ENCODE peak calls at places on chromosomes 1 and 21, in six cellular contexts. One of them, this sample, is unnamed.
A peak's percentile ranks its signal among the peaks of the same experiment; 100 is the strongest.

GRCh38 chr1:18149113-18149641 is 41.6 kb downstream of the IGSF21 start:
- DNase-seq in psoas muscle: no peak
- DNase-seq in epithelial cell of esophagus: no peak
- DNase-seq in cardiac fibroblast: no peak
- DNase-seq in SK-N-SH: peak; percentile 86
- DNase-seq in type B pancreatic cell: no peak
- DNase-seq in this sample: peak; percentile 49

GRCh38 chr1:109659145-109659544 is 3.2 kb downstream of the GSTM4 start:
- DNase-seq in psoas muscle: no peak
- DNase-seq in epithelial cell of esophagus: no peak
- DNase-seq in cardiac fibroblast: no peak
- DNase-seq in SK-N-SH: no peak
- DNase-seq in type B pancreatic cell: no peak
- DNase-seq in this sample: no peak

GRCh38 chr1:35120458-35121133 is 41.4 kb downstream of the ZMYM1 start:
- DNase-seq in psoas muscle: no peak
- DNase-seq in epithelial cell of esophagus: no peak
- DNase-seq in cardiac fibroblast: peak; percentile 23
- DNase-seq in SK-N-SH: peak; percentile 11
- DNase-seq in type B pancreatic cell: no peak
- DNase-seq in this sample: no peak

GRCh38 chr1:202101182-202101581 is 21.5 kb upstream of the GPR37L1 start:
- DNase-seq in psoas muscle: no peak
- DNase-seq in epithelial cell of esophagus: no peak
- DNase-seq in cardiac fibroblast: peak; percentile 13
- DNase-seq in SK-N-SH: peak; percentile 55
- DNase-seq in type B pancreatic cell: no peak
- DNase-seq in this sample: no peak

GRCh38 chr21:37193006-37193405 is 74.1 kb downstream of the VPS26C start:
- DNase-seq in psoas muscle: no peak
- DNase-seq in epithelial cell of esophagus: no peak
- DNase-seq in cardiac fibroblast: no peak
- DNase-seq in SK-N-SH: no peak
- DNase-seq in type B pancreatic cell: no peak
- DNase-seq in this sample: no peak

GRCh38 chr21:31184462-31184861 is 146.2 kb upstream of the KRTAP19-8 start:
- DNase-seq in psoas muscle: no peak
- DNase-seq in epithelial cell of esophagus: no peak
- DNase-seq in cardiac fibroblast: no peak
- DNase-seq in SK-N-SH: peak; percentile 35
- DNase-seq in type B pancreatic cell: no peak
- DNase-seq in this sample: no peak

GRCh38 chr21:41951876-41952567 is 1.8 kb downstream of the C2CD2 start:
- DNase-seq in psoas muscle: no peak
- DNase-seq in epithelial cell of esophagus: no peak
- DNase-seq in cardiac fibroblast: no peak
- DNase-seq in SK-N-SH: no peak
- DNase-seq in type B pancreatic cell: no peak
- DNase-seq in this sample: no peak

GRCh38 chr21:35170244-35170756 is 121.2 kb upstream of the RUNX1 start:
- DNase-seq in psoas muscle: no peak
- DNase-seq in epithelial cell of esophagus: no peak
- DNase-seq in cardiac fibroblast: no peak
- DNase-seq in SK-N-SH: no peak
- DNase-seq in type B pancreatic cell: no peak
- DNase-seq in this sample: no peak

GRCh38 chr1:149936992-149937705 is 470 bp upstream of the MTMR11 start:
- DNase-seq in psoas muscle: no peak
- DNase-seq in epithelial cell of esophagus: peak; percentile 94
- DNase-seq in cardiac fibroblast: peak; percentile 41
- DNase-seq in SK-N-SH: no peak
- DNase-seq in type B pancreatic cell: no peak
- DNase-seq in this sample: no peak

GRCh38 chr1:98669355-98670296 is 8.1 kb downstream of the SNX7 start:
- DNase-seq in psoas muscle: no peak
- DNase-seq in epithelial cell of esophagus: no peak
- DNase-seq in cardiac fibroblast: no peak
- DNase-seq in SK-N-SH: peak; percentile 33
- DNase-seq in type B pancreatic cell: no peak
- DNase-seq in this sample: no peak

GRCh38 chr1:188170446-188170845 is 1341.7 kb downstream of the PLA2G4A start:
- DNase-seq in psoas muscle: no peak
- DNase-seq in epithelial cell of esophagus: no peak
- DNase-seq in cardiac fibroblast: no peak
- DNase-seq in SK-N-SH: peak; percentile 23
- DNase-seq in type B pancreatic cell: no peak
- DNase-seq in this sample: no peak

GRCh38 chr1:229319487-229319886 is 23.4 kb downstream of the CCSAP start:
- DNase-seq in psoas muscle: no peak
- DNase-seq in epithelial cell of esophagus: no peak
- DNase-seq in cardiac fibroblast: no peak
- DNase-seq in SK-N-SH: no peak
- DNase-seq in type B pancreatic cell: no peak
- DNase-seq in this sample: no peak

GRCh38 chr21:42563261-42564045 is 49.8 kb downstream of the SLC37A1 start:
- DNase-seq in psoas muscle: no peak
- DNase-seq in epithelial cell of esophagus: peak; percentile 84
- DNase-seq in cardiac fibroblast: no peak
- DNase-seq in SK-N-SH: no peak
- DNase-seq in type B pancreatic cell: no peak
- DNase-seq in this sample: peak; percentile 4

GRCh38 chr1:171117085-171117484 is 26.4 kb downstream of the FMO3 start:
- DNase-seq in psoas muscle: no peak
- DNase-seq in epithelial cell of esophagus: no peak
- DNase-seq in cardiac fibroblast: no peak
- DNase-seq in SK-N-SH: no peak
- DNase-seq in type B pancreatic cell: no peak
- DNase-seq in this sample: no peak

GRCh38 chr1:58649555-58649954 is 50.3 kb downstream of the MYSM1 start:
- DNase-seq in psoas muscle: no peak
- DNase-seq in epithelial cell of esophagus: peak; percentile 18
- DNase-seq in cardiac fibroblast: no peak
- DNase-seq in SK-N-SH: no peak
- DNase-seq in type B pancreatic cell: no peak
- DNase-seq in this sample: no peak

GRCh38 chr1:247322849-247323586 is 8.6 kb downstream of the ZNF496 start:
- DNase-seq in psoas muscle: no peak
- DNase-seq in epithelial cell of esophagus: no peak
- DNase-seq in cardiac fibroblast: no peak
- DNase-seq in SK-N-SH: no peak
- DNase-seq in type B pancreatic cell: no peak
- DNase-seq in this sample: no peak

GRCh38 chr1:173503391-173503790 is 26.3 kb downstream of the PRDX6 start:
- DNase-seq in psoas muscle: no peak
- DNase-seq in epithelial cell of esophagus: peak; percentile 31
- DNase-seq in cardiac fibroblast: peak; percentile 33
- DNase-seq in SK-N-SH: peak; percentile 9
- DNase-seq in type B pancreatic cell: no peak
- DNase-seq in this sample: peak; percentile 21

GRCh38 chr21:8992731-8993174 is 1528.6 kb upstream of the TPTE start:
- DNase-seq in psoas muscle: no peak
- DNase-seq in epithelial cell of esophagus: no peak
- DNase-seq in cardiac fibroblast: no peak
- DNase-seq in SK-N-SH: no peak
- DNase-seq in type B pancreatic cell: no peak
- DNase-seq in this sample: no peak

GRCh38 chr1:178733972-178734371 is 8.9 kb downstream of the RALGPS2 start:
- DNase-seq in psoas muscle: no peak
- DNase-seq in epithelial cell of esophagus: no peak
- DNase-seq in cardiac fibroblast: no peak
- DNase-seq in SK-N-SH: no peak
- DNase-seq in type B pancreatic cell: no peak
- DNase-seq in this sample: no peak

GRCh38 chr1:180926164-180926981 is 13.7 kb downstream of the KIAA1614 start:
- DNase-seq in psoas muscle: peak; percentile 58
- DNase-seq in epithelial cell of esophagus: no peak
- DNase-seq in cardiac fibroblast: peak; percentile 88
- DNase-seq in SK-N-SH: peak; percentile 90
- DNase-seq in type B pancreatic cell: no peak
- DNase-seq in this sample: peak; percentile 84

GRCh38 chr1:39508857-39509305 is 17.4 kb downstream of the BMP8A start:
- DNase-seq in psoas muscle: no peak
- DNase-seq in epithelial cell of esophagus: peak; percentile 30
- DNase-seq in cardiac fibroblast: peak; percentile 66
- DNase-seq in SK-N-SH: peak; percentile 54
- DNase-seq in type B pancreatic cell: no peak
- DNase-seq in this sample: no peak

GRCh38 chr1:152107984-152108898 is 7.0 kb downstream of the TCHH start:
- DNase-seq in psoas muscle: peak; percentile 18
- DNase-seq in epithelial cell of esophagus: peak; percentile 69
- DNase-seq in cardiac fibroblast: peak; percentile 74
- DNase-seq in SK-N-SH: no peak
- DNase-seq in type B pancreatic cell: no peak
- DNase-seq in this sample: peak; percentile 30

GRCh38 chr1:193306430-193306829 is 120.0 kb upstream of the B3GALT2 start:
- DNase-seq in psoas muscle: no peak
- DNase-seq in epithelial cell of esophagus: no peak
- DNase-seq in cardiac fibroblast: no peak
- DNase-seq in SK-N-SH: no peak
- DNase-seq in type B pancreatic cell: no peak
- DNase-seq in this sample: no peak

GRCh38 chr1:66248746-66249145 is 285.2 kb upstream of the SGIP1 start:
- DNase-seq in psoas muscle: no peak
- DNase-seq in epithelial cell of esophagus: no peak
- DNase-seq in cardiac fibroblast: no peak
- DNase-seq in SK-N-SH: no peak
- DNase-seq in type B pancreatic cell: no peak
- DNase-seq in this sample: no peak

GRCh38 chr1:54359393-54360162 is 46.6 kb downstream of the SSBP3 start:
- DNase-seq in psoas muscle: no peak
- DNase-seq in epithelial cell of esophagus: no peak
- DNase-seq in cardiac fibroblast: no peak
- DNase-seq in SK-N-SH: no peak
- DNase-seq in type B pancreatic cell: no peak
- DNase-seq in this sample: no peak

GRCh38 chr21:44461438-44462089 is 6.3 kb downstream of the LRRC3 start:
- DNase-seq in psoas muscle: no peak
- DNase-seq in epithelial cell of esophagus: no peak
- DNase-seq in cardiac fibroblast: no peak
- DNase-seq in SK-N-SH: peak; percentile 50
- DNase-seq in type B pancreatic cell: peak; percentile 58
- DNase-seq in this sample: no peak
- TF ChIP-seq CTCF in psoas muscle: peak; percentile 29
- TF ChIP-seq CTCF in epithelial cell of esophagus: no peak
- TF ChIP-seq CTCF in cardiac fibroblast: no peak
- TF ChIP-seq CTCF in SK-N-SH: peak; percentile 14
- TF ChIP-seq CTCF in type B pancreatic cell: peak; percentile 60
- TF ChIP-seq CTCF in this sample: no peak

GRCh38 chr1:214939180-214939579 is 143.4 kb upstream of the KCNK2 start:
- DNase-seq in psoas muscle: no peak
- DNase-seq in epithelial cell of esophagus: no peak
- DNase-seq in cardiac fibroblast: no peak
- DNase-seq in SK-N-SH: no peak
- DNase-seq in type B pancreatic cell: no peak
- DNase-seq in this sample: no peak
- TF ChIP-seq CTCF in psoas muscle: no peak
- TF ChIP-seq CTCF in epithelial cell of esophagus: no peak
- TF ChIP-seq CTCF in cardiac fibroblast: no peak
- TF ChIP-seq CTCF in SK-N-SH: no peak
- TF ChIP-seq CTCF in type B pancreatic cell: no peak
- TF ChIP-seq CTCF in this sample: no peak

GRCh38 chr1:30872033-30872947 is 36.3 kb downstream of the SDC3 start:
- DNase-seq in psoas muscle: no peak
- DNase-seq in epithelial cell of esophagus: no peak
- DNase-seq in cardiac fibroblast: no peak
- DNase-seq in SK-N-SH: no peak
- DNase-seq in type B pancreatic cell: no peak
- DNase-seq in this sample: no peak

GRCh38 chr1:30875916-30876315 is 32.6 kb downstream of the SDC3 start:
- DNase-seq in psoas muscle: no peak
- DNase-seq in epithelial cell of esophagus: no peak
- DNase-seq in cardiac fibroblast: no peak
- DNase-seq in SK-N-SH: no peak
- DNase-seq in type B pancreatic cell: no peak
- DNase-seq in this sample: no peak

GRCh38 chr1:30875197-30875596 is 33.4 kb downstream of the SDC3 start:
- DNase-seq in psoas muscle: no peak
- DNase-seq in epithelial cell of esophagus: no peak
- DNase-seq in cardiac fibroblast: no peak
- DNase-seq in SK-N-SH: no peak
- DNase-seq in type B pancreatic cell: no peak
- DNase-seq in this sample: no peak

GRCh38 chr1:30872948-30873263 is 35.7 kb downstream of the SDC3 start:
- DNase-seq in psoas muscle: no peak
- DNase-seq in epithelial cell of esophagus: peak; percentile 16
- DNase-seq in cardiac fibroblast: peak; percentile 20
- DNase-seq in SK-N-SH: no peak
- DNase-seq in type B pancreatic cell: no peak
- DNase-seq in this sample: no peak

DNA sequence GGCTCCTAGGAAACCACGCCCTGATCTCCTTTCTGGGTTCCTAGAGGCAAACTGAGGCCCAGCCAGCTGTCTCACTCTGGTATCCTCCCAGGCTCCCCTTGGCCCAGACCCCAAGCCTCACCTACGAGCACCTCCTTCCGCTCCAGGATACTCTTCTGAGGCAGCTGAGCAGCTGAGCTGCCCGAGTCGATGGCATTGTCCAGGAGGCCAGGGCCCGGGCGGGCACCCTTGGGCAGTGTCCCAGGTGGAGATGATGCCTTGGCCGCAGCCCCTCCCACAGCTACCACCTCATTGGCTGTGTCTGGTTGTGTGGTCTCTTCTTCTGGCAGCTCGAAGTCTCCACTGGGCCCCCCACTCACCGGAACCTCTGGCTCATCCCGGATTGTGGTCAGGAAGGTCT is 34.4 kb downstream of the SDC3 start:
- DNase-seq in psoas muscle: no peak
- DNase-seq in epithelial cell of esophagus: no peak
- DNase-seq in cardiac fibroblast: no peak
- DNase-seq in SK-N-SH: no peak
- DNase-seq in type B pancreatic cell: no peak
- DNase-seq in this sample: no peak
- TF ChIP-seq CTCF in psoas muscle: no peak
- TF ChIP-seq CTCF in epithelial cell of esophagus: no peak
- TF ChIP-seq CTCF in cardiac fibroblast: no peak
- TF ChIP-seq CTCF in SK-N-SH: no peak
- TF ChIP-seq CTCF in type B pancreatic cell: no peak
- TF ChIP-seq CTCF in this sample: no peak

DNA sequence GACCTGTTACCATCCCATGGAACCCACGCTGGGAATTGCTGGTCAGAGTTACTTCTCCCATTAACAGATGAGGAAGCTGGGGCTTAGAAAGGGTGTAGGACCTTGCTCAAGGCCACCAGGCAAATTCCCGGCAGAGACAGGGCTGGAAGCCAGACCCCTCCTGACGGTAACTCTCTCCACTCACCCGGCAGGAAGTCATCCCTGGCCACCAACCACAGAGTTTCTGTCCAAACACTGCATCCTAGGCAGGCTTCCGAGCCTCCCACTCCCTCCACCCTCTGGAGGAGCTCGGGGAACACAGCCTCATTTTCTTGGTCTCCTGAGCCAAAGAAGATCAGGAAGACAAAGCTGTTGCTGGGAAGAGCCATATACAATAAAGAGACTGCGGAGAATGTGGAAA is 25.0 kb upstream of the ZNF436 start:
- DNase-seq in psoas muscle: peak; percentile 90
- DNase-seq in epithelial cell of esophagus: no peak
- DNase-seq in cardiac fibroblast: peak; percentile 95
- DNase-seq in SK-N-SH: peak; percentile 50
- DNase-seq in type B pancreatic cell: no peak
- DNase-seq in this sample: no peak
- TF ChIP-seq CTCF in psoas muscle: no peak
- TF ChIP-seq CTCF in epithelial cell of esophagus: no peak
- TF ChIP-seq CTCF in cardiac fibroblast: peak; percentile 9
- TF ChIP-seq CTCF in SK-N-SH: no peak
- TF ChIP-seq CTCF in type B pancreatic cell: no peak
- TF ChIP-seq CTCF in this sample: no peak

GRCh38 chr1:27830621-27831424 is at the start of gene PPP1R8:
- DNase-seq in psoas muscle: peak; percentile 94
- DNase-seq in epithelial cell of esophagus: peak; percentile 96
- DNase-seq in cardiac fibroblast: peak; percentile 97
- DNase-seq in SK-N-SH: peak; percentile 94
- DNase-seq in type B pancreatic cell: peak; percentile 93
- DNase-seq in this sample: peak; percentile 92
- TF ChIP-seq CTCF in psoas muscle: no peak
- TF ChIP-seq CTCF in epithelial cell of esophagus: no peak
- TF ChIP-seq CTCF in cardiac fibroblast: no peak
- TF ChIP-seq CTCF in SK-N-SH: no peak
- TF ChIP-seq CTCF in type B pancreatic cell: no peak
- TF ChIP-seq CTCF in this sample: no peak

This sample was measured in glutamatergic neuron.